ENCODE peak calls at places on chromosomes 11 and 22, in seven cellular contexts. M, A, L, N, P, W and V are unnamed samples.
A peak's percentile ranks its signal among the peaks of the same experiment; 100 is the strongest.

GRCh38 chr11:35593143-35593542 is 25.1 kb upstream of the FJX1 start:
- DNase-seq in A (no peak), P (no peak), N (no peak), L (peak; percentile 19), W (no peak), M (no peak), V (no peak)

GRCh38 chr22:48489551-48490512 is 1337.8 kb downstream of the BRD1 start:
- DNase-seq in N (no peak), A (no peak), P (no peak), M (no peak), W (no peak), L (no peak), V (no peak)

GRCh38 chr11:41789376-41789775 is 329.9 kb upstream of the LRRC4C start:
- DNase-seq in W (no peak), A (no peak), N (no peak), M (no peak), P (no peak), L (no peak), V (no peak)

GRCh38 chr11:8317164-8317563 is 53.5 kb upstream of the LMO1 start:
- DNase-seq in P (no peak), N (no peak), W (no peak), L (no peak), M (no peak), A (no peak), V (no peak)

GRCh38 chr11:19595840-19596751 is 116.5 kb upstream of the NAV2 start:
- DNase-seq in P (no peak), W (no peak), L (peak; percentile 89), A (no peak), N (no peak), M (no peak), V (no peak)

GRCh38 chr11:123145220-123145619 is 49.8 kb downstream of the CLMP start:
- DNase-seq in L (peak; percentile 23), M (no peak), P (no peak), A (no peak), W (peak; percentile 87), N (no peak), V (no peak)

GRCh38 chr11:3157381-3158130 is 7.6 kb downstream of the OSBPL5 start:
- DNase-seq in N (no peak), P (no peak), L (no peak), W (no peak), A (no peak), M (peak; percentile 4), V (no peak)

GRCh38 chr22:49308300-49308699 is 519.4 kb downstream of the BRD1 start:
- DNase-seq in N (no peak), W (no peak), A (no peak), P (peak; percentile 2), M (no peak), L (no peak), V (no peak)

GRCh38 chr11:134544095-134544815 is 132.2 kb upstream of the B3GAT1 start:
- DNase-seq in W (no peak), L (no peak), A (no peak), N (no peak), P (no peak), M (no peak), V (no peak)

GRCh38 chr11:10443152-10443551 is 11.9 kb upstream of the AMPD3 start:
- DNase-seq in N (no peak), L (no peak), W (no peak), P (no peak), M (no peak), A (no peak), V (no peak)

GRCh38 chr11:118287006-118287405 is 17.5 kb upstream of the CD3E start:
- DNase-seq in M (no peak), N (no peak), A (no peak), P (no peak), L (no peak), W (no peak), V (no peak)

GRCh38 chr22:43109511-43109910 is 1.0 kb upstream of the BIK start:
- DNase-seq in L (no peak), A (no peak), W (no peak), N (no peak), P (no peak), M (no peak), V (no peak)

GRCh38 chr11:123448798-123449197 is 18.7 kb downstream of the GRAMD1B start:
- DNase-seq in W (no peak), N (no peak), M (no peak), L (no peak), A (no peak), P (no peak), V (no peak)

GRCh38 chr11:9842923-9843322 is 179.0 kb downstream of the SWAP70 start:
- DNase-seq in M (no peak), L (no peak), W (no peak), A (no peak), N (no peak), P (no peak), V (no peak)